ENCODE peak calls at places on chromosomes 11 and 22, in four cellular contexts. L is neuronal stem cell, F is astrocyte, G is fibroblast of lung. C is an unnamed sample.

GRCh38 chr22:43643362-43643761 is 168.7 kb downstream of the EFCAB6 start:
- DNase-seq in L (no peak), F (no peak), G (no peak), C (no peak)

GRCh38 chr22:38172489-38173155 is 9.0 kb downstream of the PLA2G6 start:
- DNase-seq in L (no peak), F (peak), G (peak), C (no peak)

GRCh38 chr11:9982127-9982795 is 311.8 kb downstream of the SBF2 start:
- DNase-seq in L (no peak), F (peak), G (peak), C (no peak)

GRCh38 chr11:122523841-122524531 is 131.5 kb upstream of the UBASH3B start:
- DNase-seq in L (no peak), F (no peak), G (peak), C (no peak)

GRCh38 chr22:29600846-29601245 is 2.6 kb upstream of the NF2 start:
- DNase-seq in L (no peak), F (no peak), G (no peak), C (no peak)

GRCh38 chr22:40436460-40437431 is 66.4 kb downstream of the SGSM3 start:
- DNase-seq in L (peak), F (peak), G (peak), C (no peak)

GRCh38 chr11:5737091-5737490 is 843 bp downstream of the OR56B1 start:
- DNase-seq in L (no peak), F (peak), G (peak), C (no peak)

GRCh38 chr11:65553301-65554001 is 4.7 kb downstream of the LTBP3 start:
- DNase-seq in L (no peak), F (no peak), G (no peak), C (no peak)

GRCh38 chr11:86558841-86559240 is 113.6 kb downstream of the ME3 start:
- DNase-seq in L (no peak), F (no peak), G (no peak), C (no peak)

GRCh38 chr11:119608201-119608600 is 120.8 kb downstream of the NECTIN1 start:
- DNase-seq in L (no peak), F (no peak), G (no peak), C (no peak)

GRCh38 chr11:79052539-79052938 is 388.3 kb downstream of the TENM4 start:
- DNase-seq in L (no peak), F (no peak), G (peak), C (no peak)

GRCh38 chr11:35927730-35928129 is 16.1 kb upstream of the LDLRAD3 start:
- DNase-seq in L (no peak), F (peak), G (peak), C (no peak)

GRCh38 chr11:35927067-35927466 is 16.8 kb upstream of the LDLRAD3 start:
- DNase-seq in L (no peak), F (no peak), G (peak), C (no peak)

GRCh38 chr11:35932121-35932520 is 11.7 kb upstream of the LDLRAD3 start:
- DNase-seq in L (no peak), F (no peak), G (no peak), C (no peak)

GRCh38 chr11:35930466-35930865 is 13.4 kb upstream of the LDLRAD3 start:
- DNase-seq in L (no peak), F (no peak), G (no peak), C (no peak)

DNA sequence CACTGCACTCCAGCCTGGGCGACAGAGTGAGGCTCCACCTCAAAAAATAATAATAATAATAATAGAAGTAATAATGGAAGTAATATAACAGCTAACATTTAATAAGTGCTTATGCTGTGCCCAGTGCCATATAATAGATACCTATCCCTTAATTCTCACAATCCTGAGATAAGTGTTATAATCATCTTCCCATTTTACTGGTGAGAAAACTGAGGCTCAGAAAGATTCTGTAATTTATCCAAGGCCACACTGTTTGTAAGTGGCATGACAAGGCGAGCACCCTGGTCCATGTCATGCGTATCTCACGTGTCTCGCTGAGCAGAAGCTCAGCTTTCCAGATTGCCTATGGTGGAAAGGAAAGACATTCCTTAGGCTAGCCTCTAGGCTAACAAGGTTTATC is 15.2 kb upstream of the LDLRAD3 start:
- DNase-seq in L (no peak), F (no peak), G (no peak), C (no peak)
- H3K4me3 ChIP-seq in L (no peak), F (no peak), G (no peak), C (no peak)

DNA sequence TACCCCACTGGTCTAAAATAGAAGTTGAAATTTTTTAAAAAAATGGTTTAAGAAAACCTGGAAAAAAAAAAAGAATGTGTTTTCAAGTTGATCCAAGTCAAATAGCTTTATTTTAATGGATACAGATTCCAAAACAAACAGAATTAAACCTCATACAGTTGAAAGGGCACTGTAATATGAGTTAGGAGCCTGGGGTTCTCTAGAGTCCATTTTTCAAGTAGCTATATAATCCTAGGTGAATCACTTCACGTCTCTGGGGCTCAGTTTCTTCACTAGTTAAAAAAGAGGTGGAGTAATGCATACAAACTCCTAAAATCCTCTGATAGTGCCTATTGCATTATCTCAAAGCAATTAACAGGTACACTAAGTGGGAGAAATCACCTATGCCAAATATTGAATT is 132.9 kb downstream of the BBOX1 start:
- DNase-seq in L (no peak), F (no peak), G (no peak), C (no peak)
- H3K27ac ChIP-seq in L (no peak), F (no peak), G (no peak), C (no peak)

GRCh38 chr11:67337257-67337656 is 16.1 kb downstream of the POLD4 start:
- DNase-seq in L (no peak), F (no peak), G (no peak), C (no peak)
- H3K9ac ChIP-seq in L (no peak), F (no peak), G (no peak), C (no peak)

DNA sequence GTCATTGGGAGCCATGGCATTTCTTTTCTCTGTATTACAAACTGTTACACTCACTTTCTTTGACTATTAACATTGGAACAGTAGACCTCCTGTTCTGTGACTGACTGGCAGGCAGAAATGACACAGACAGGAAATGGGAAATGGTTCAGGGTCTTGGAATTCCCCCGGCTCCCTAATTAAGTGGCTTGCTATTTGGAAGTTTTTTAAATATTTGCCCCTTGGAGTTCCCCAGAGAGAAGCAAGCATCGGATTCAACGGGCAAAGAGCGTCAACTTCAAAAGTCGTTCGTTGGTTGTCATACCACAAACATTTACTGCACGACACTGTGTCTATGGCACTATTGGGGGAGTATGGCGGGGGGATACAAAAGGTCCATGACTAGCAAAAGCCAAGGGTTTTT is 1.1 kb upstream of the BIRC2 start:
- DNase-seq in L (peak), F (peak), G (peak), C (no peak)
- H3K4me3 ChIP-seq in L (no peak), F (peak), G (peak), C (peak)

DNA sequence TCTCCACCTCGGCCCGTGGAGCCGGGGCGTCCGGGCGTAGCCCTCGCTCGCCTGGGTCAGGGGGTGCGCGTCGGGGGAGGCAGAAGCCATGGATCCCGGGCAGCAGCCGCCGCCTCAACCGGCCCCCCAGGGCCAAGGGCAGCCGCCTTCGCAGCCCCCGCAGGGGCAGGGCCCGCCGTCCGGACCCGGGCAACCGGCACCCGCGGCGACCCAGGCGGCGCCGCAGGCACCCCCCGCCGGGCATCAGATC is 439 bp downstream of the YAP1 start:
- DNase-seq in L (peak), F (no peak), G (no peak), C (no peak)
- H3K27ac ChIP-seq in L (peak), F (peak), G (peak), C (peak)

GRCh38 chr11:61138940-61139339 is 22.3 kb downstream of the VPS37C start:
- DNase-seq in L (no peak), F (peak), G (peak), C (peak)
- H3K9ac ChIP-seq in L (no peak), F (no peak), G (no peak), C (no peak)

GRCh38 chr22:36383110-36383581 is 4.6 kb downstream of the MYH9 start:
- DNase-seq in L (no peak), F (peak), G (peak), C (no peak)
- H3K4me3 ChIP-seq in L (no peak), F (peak), G (peak), C (no peak)

DNA sequence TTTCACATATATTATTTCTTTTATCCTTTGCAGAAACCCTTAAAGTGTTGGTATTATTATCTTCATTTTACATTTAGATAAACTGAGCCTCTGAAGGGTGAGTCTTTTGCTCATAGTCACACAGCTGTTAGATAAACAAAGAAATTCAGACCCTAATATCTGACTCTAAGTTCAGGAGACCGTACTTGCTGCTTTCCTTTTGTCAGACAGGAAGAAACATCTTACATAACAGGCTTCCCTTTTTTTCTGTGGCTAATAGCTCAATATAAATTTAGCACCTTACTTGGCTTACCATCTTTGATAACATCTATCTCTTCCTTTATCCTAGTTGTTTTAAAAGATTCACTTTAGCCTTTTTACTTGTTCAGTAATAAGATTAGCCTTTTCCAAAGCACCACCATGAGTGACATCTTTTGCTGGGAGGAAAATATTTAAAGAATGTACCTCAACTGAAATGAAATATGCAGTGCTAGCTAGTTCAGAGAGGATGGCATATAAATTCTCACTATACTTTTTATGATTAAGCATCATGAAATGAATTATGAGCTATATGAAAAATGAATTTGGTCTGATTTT is 128.6 kb downstream of the WNT11 start:
- DNase-seq in L (no peak), F (peak), G (peak), C (no peak)
- H3K27ac ChIP-seq in L (no peak), F (no peak), G (no peak), C (no peak)

GRCh38 chr11:125287467-125288232 is 123.1 kb downstream of the PKNOX2 start:
- DNase-seq in L (no peak), F (peak), G (peak), C (no peak)

GRCh38 chr11:125286486-125286885 is 121.9 kb downstream of the PKNOX2 start:
- DNase-seq in L (no peak), F (no peak), G (no peak), C (no peak)

GRCh38 chr11:125290263-125290662 is 125.7 kb downstream of the PKNOX2 start:
- DNase-seq in L (no peak), F (peak), G (peak), C (no peak)

GRCh38 chr11:125285844-125286243 is 121.3 kb downstream of the PKNOX2 start:
- DNase-seq in L (no peak), F (no peak), G (no peak), C (no peak)

DNA sequence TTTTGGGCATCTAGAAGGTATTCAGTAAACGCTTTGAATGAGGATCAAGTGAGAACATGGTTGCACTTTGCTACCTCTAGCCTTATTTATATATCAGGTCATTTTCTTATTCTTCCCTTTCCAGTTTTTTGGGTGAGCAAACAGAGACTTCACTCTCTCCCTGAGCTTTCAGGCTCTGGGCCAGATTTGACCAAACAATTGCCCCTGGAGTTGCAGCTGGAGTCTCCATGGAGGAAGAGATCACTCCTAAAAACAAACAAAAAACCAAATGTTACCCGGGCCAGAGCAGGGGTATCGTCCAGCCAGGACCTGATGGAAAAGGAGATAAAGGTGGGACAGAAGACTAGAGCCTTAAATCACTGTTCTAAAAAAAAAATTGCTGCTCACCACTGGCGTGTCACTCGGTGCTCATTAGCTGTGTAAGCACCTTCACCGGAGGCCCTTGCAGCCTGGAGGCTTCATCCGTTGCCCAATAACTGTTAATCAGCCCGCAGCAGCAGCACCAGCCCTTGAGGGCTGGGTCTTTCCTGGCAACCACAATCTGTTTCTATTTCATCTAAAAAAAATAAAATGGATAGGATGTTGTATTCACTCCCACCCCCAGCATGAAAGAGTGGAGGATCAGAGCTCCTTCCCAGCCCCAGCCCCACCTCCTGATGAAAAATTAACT is 125.0 kb downstream of the PKNOX2 start:
- DNase-seq in L (no peak), F (no peak), G (peak), C (no peak)
- H3K9ac ChIP-seq in L (no peak), F (no peak), G (no peak), C (no peak)